ENCODE peak calls at places on chromosome 1, in ten cellular contexts. A, M, Y, F, U, G, O, Z, Q and I are unnamed samples.

GRCh38 chr1:182259229-182259872 is 132.2 kb downstream of the GLUL start:
- DNase-seq in A (peak), M (peak), Y (peak), F (no peak), U (peak), G (no peak), O (peak), Z (no peak), Q (peak), I (no peak)

GRCh38 chr1:111602974-111603373 is 16.6 kb upstream of the RAP1A start:
- DNase-seq in A (no peak), M (no peak), Y (no peak), F (no peak), U (no peak), G (no peak), O (no peak), Z (no peak), Q (no peak), I (no peak)

GRCh38 chr1:115098979-115099692 is 9.8 kb upstream of the TSPAN2 start:
- DNase-seq in A (peak), M (peak), Y (no peak), F (no peak), U (peak), G (peak), O (no peak), Z (peak), Q (peak), I (no peak)

GRCh38 chr1:200512191-200512590 is 102.4 kb upstream of the ZNF281 start:
- DNase-seq in A (no peak), M (peak), Y (peak), F (peak), U (no peak), G (no peak), O (no peak), Z (no peak), Q (peak), I (no peak)

GRCh38 chr1:94013331-94013925 is 104.2 kb upstream of the GCLM start:
- DNase-seq in A (no peak), M (no peak), Y (no peak), F (no peak), U (no peak), G (no peak), O (no peak), Z (no peak), Q (no peak), I (no peak)

GRCh38 chr1:17601643-17602382 is 62.3 kb downstream of the ARHGEF10L start:
- DNase-seq in A (no peak), M (no peak), Y (no peak), F (no peak), U (no peak), G (no peak), O (no peak), Z (no peak), Q (no peak), I (no peak)

GRCh38 chr1:113976609-113977278 is 2.5 kb upstream of the OLFML3 start:
- DNase-seq in A (no peak), M (peak), Y (peak), F (peak), U (no peak), G (peak), O (no peak), Z (peak), Q (peak), I (no peak)

GRCh38 chr1:62230724-62231123 is 36.1 kb downstream of the L1TD1 start:
- DNase-seq in A (no peak), M (peak), Y (peak), F (peak), U (no peak), G (no peak), O (no peak), Z (no peak), Q (no peak), I (no peak)

GRCh38 chr1:81545734-81546133 is 255.0 kb upstream of the ADGRL2 start:
- DNase-seq in A (no peak), M (no peak), Y (no peak), F (no peak), U (no peak), G (no peak), O (no peak), Z (no peak), Q (no peak), I (no peak)

GRCh38 chr1:212488436-212489283 is 55.9 kb downstream of the NENF start:
- DNase-seq in A (no peak), M (peak), Y (peak), F (peak), U (no peak), G (no peak), O (peak), Z (no peak), Q (peak), I (no peak)

GRCh38 chr1:158942490-158942889 is 11.1 kb downstream of the PYHIN1 start:
- DNase-seq in A (no peak), M (no peak), Y (no peak), F (no peak), U (no peak), G (no peak), O (no peak), Z (no peak), Q (no peak), I (no peak)

GRCh38 chr1:9110669-9111356 is 18.1 kb downstream of the GPR157 start:
- DNase-seq in A (peak), M (peak), Y (peak), F (peak), U (peak), G (peak), O (peak), Z (peak), Q (peak), I (peak)

GRCh38 chr1:5516756-5517155 is 475.5 kb downstream of the NPHP4 start:
- DNase-seq in A (no peak), M (no peak), Y (no peak), F (no peak), U (no peak), G (no peak), O (no peak), Z (no peak), Q (no peak), I (no peak)

GRCh38 chr1:207884276-207885029 is 26.5 kb downstream of the CD34 start:
- DNase-seq in A (no peak), M (no peak), Y (no peak), F (no peak), U (no peak), G (no peak), O (no peak), Z (no peak), Q (no peak), I (no peak)

GRCh38 chr1:209433649-209434031 is 149.9 kb upstream of the CAMK1G start:
- DNase-seq in A (no peak), M (no peak), Y (peak), F (peak), U (no peak), G (no peak), O (no peak), Z (no peak), Q (no peak), I (no peak)

GRCh38 chr1:193156117-193156825 is 30.1 kb downstream of the B3GALT2 start:
- DNase-seq in A (no peak), M (no peak), Y (no peak), F (no peak), U (no peak), G (no peak), O (no peak), Z (no peak), Q (no peak), I (no peak)

GRCh38 chr1:51948491-51948915 is 42.0 kb downstream of the RAB3B start:
- DNase-seq in A (no peak), M (no peak), Y (no peak), F (peak), U (no peak), G (no peak), O (no peak), Z (no peak), Q (no peak), I (no peak)

GRCh38 chr1:184299076-184299790 is 87.6 kb upstream of the C1orf21 start:
- DNase-seq in A (no peak), M (peak), Y (peak), F (peak), U (no peak), G (no peak), O (peak), Z (no peak), Q (peak), I (no peak)

GRCh38 chr1:26784023-26784871 is 3.5 kb upstream of the PIGV start:
- DNase-seq in A (no peak), M (peak), Y (peak), F (peak), U (no peak), G (peak), O (peak), Z (no peak), Q (peak), I (no peak)

GRCh38 chr1:50246869-50247268 is 138.1 kb downstream of the ELAVL4 start:
- DNase-seq in A (no peak), M (no peak), Y (peak), F (peak), U (no peak), G (no peak), O (no peak), Z (no peak), Q (no peak), I (no peak)

GRCh38 chr1:30407030-30407861 is 316.1 kb downstream of the MATN1 start:
- DNase-seq in A (no peak), M (no peak), Y (no peak), F (no peak), U (no peak), G (no peak), O (no peak), Z (no peak), Q (no peak), I (no peak)

GRCh38 chr1:205766038-205766437 is 9.2 kb downstream of the RAB29 start:
- DNase-seq in A (no peak), M (peak), Y (peak), F (peak), U (no peak), G (no peak), O (no peak), Z (no peak), Q (peak), I (no peak)

GRCh38 chr1:186374313-186375151 is 521 bp downstream of the TPR start:
- DNase-seq in A (no peak), M (peak), Y (peak), F (peak), U (peak), G (peak), O (peak), Z (no peak), Q (peak), I (no peak)

GRCh38 chr1:237891266-237891665 is 544 bp upstream of the ZP4 start:
- DNase-seq in A (no peak), M (no peak), Y (no peak), F (no peak), U (no peak), G (no peak), O (no peak), Z (no peak), Q (no peak), I (no peak)

GRCh38 chr1:225834417-225835329 is 24.7 kb downstream of the EPHX1 start:
- DNase-seq in A (no peak), M (peak), Y (peak), F (no peak), U (no peak), G (no peak), O (peak), Z (no peak), Q (peak), I (no peak)

GRCh38 chr1:153649867-153650235 is 8.7 kb upstream of the SNAPIN start:
- DNase-seq in A (no peak), M (no peak), Y (no peak), F (no peak), U (no peak), G (no peak), O (no peak), Z (no peak), Q (no peak), I (no peak)

GRCh38 chr1:117128323-117129079 is 7.0 kb upstream of the TRIM45 start:
- DNase-seq in A (no peak), M (peak), Y (peak), F (peak), U (no peak), G (peak), O (no peak), Z (peak), Q (peak), I (no peak)

GRCh38 chr1:44283524-44284173 is 70.4 kb downstream of the DMAP1 start:
- DNase-seq in A (no peak), M (no peak), Y (no peak), F (no peak), U (no peak), G (no peak), O (no peak), Z (no peak), Q (no peak), I (no peak)

GRCh38 chr1:2596530-2597333 is 10.2 kb downstream of the PRXL2B start:
- DNase-seq in A (no peak), M (no peak), Y (no peak), F (no peak), U (no peak), G (no peak), O (no peak), Z (no peak), Q (no peak), I (no peak)

GRCh38 chr1:79304131-79304530 is 297.6 kb upstream of the ADGRL4 start:
- DNase-seq in A (no peak), M (peak), Y (peak), F (peak), U (no peak), G (no peak), O (no peak), Z (no peak), Q (no peak), I (no peak)

GRCh38 chr1:236514703-236515442 is 8.9 kb upstream of the LGALS8 start:
- DNase-seq in A (no peak), M (no peak), Y (no peak), F (no peak), U (no peak), G (no peak), O (no peak), Z (no peak), Q (no peak), I (no peak)

GRCh38 chr1:42931911-42932422 is 26.7 kb downstream of the SLC2A1 start:
- DNase-seq in A (peak), M (no peak), Y (no peak), F (peak), U (peak), G (no peak), O (no peak), Z (no peak), Q (no peak), I (peak)

GRCh38 chr1:218304281-218305039 is 19.4 kb downstream of the RRP15 start:
- DNase-seq in A (no peak), M (peak), Y (peak), F (no peak), U (no peak), G (peak), O (no peak), Z (no peak), Q (no peak), I (no peak)

GRCh38 chr1:198443374-198444233 is 96.9 kb downstream of the ATP6V1G3 start:
- DNase-seq in A (no peak), M (peak), Y (peak), F (peak), U (no peak), G (no peak), O (no peak), Z (peak), Q (peak), I (no peak)

GRCh38 chr1:202203238-202204039 is 9.8 kb downstream of the LGR6 start:
- DNase-seq in A (peak), M (no peak), Y (no peak), F (no peak), U (no peak), G (no peak), O (no peak), Z (no peak), Q (no peak), I (no peak)

GRCh38 chr1:90838720-90839119 is 121.6 kb upstream of the BARHL2 start:
- DNase-seq in A (no peak), M (no peak), Y (no peak), F (no peak), U (no peak), G (no peak), O (no peak), Z (no peak), Q (no peak), I (no peak)

GRCh38 chr1:22761821-22762220 is 51.2 kb downstream of the EPHB2 start:
- DNase-seq in A (no peak), M (no peak), Y (no peak), F (no peak), U (no peak), G (no peak), O (no peak), Z (no peak), Q (no peak), I (no peak)

GRCh38 chr1:91712981-91713841 is 172.7 kb downstream of the TGFBR3 start:
- DNase-seq in A (no peak), M (peak), Y (peak), F (no peak), U (peak), G (no peak), O (peak), Z (no peak), Q (peak), I (no peak)

GRCh38 chr1:163090321-163090945 is 21.3 kb downstream of the RGS4 start:
- DNase-seq in A (no peak), M (peak), Y (peak), F (peak), U (no peak), G (no peak), O (no peak), Z (no peak), Q (no peak), I (no peak)